ENCODE peak calls at places on chromosomes 1 and 21, in six cellular contexts. D, Y, I, L, G and X are unnamed samples.

GRCh38 chr1:237670296-237670695 is 220.4 kb downstream of the ZP4 start:
- DNase-seq in D (no peak), Y (no peak), I (no peak), L (no peak), G (no peak), X (no peak)

GRCh38 chr1:24567792-24568388 is 12.0 kb downstream of the NCMAP start:
- DNase-seq in D (no peak), Y (no peak), I (no peak), L (peak), G (no peak), X (no peak)

GRCh38 chr1:83942914-83943313 is 56.0 kb downstream of the TTLL7 start:
- DNase-seq in D (no peak), Y (no peak), I (no peak), L (no peak), G (no peak), X (no peak)

GRCh38 chr21:29238967-29239289 is 59.8 kb upstream of the BACH1 start:
- DNase-seq in D (no peak), Y (no peak), I (no peak), L (no peak), G (no peak), X (no peak)

GRCh38 chr1:30809514-30810263 is 52.1 kb upstream of the LAPTM5 start:
- DNase-seq in D (no peak), Y (no peak), I (no peak), L (no peak), G (peak), X (peak)

GRCh38 chr1:64645742-64646141 is 99.1 kb upstream of the RAVER2 start:
- DNase-seq in D (no peak), Y (no peak), I (no peak), L (no peak), G (no peak), X (no peak)

GRCh38 chr1:3061981-3062615 is 6.9 kb upstream of the PRDM16 start:
- DNase-seq in D (no peak), Y (no peak), I (no peak), L (no peak), G (no peak), X (no peak)

GRCh38 chr1:22930235-22930912 is 42.3 kb downstream of the LACTBL1 start:
- DNase-seq in D (peak), Y (no peak), I (peak), L (peak), G (no peak), X (no peak)

GRCh38 chr1:183992424-183992823 is 45.1 kb downstream of the COLGALT2 start:
- DNase-seq in D (no peak), Y (no peak), I (no peak), L (no peak), G (no peak), X (no peak)

GRCh38 chr21:29121759-29122158 is 8.7 kb upstream of the MAP3K7CL start:
- DNase-seq in D (no peak), Y (no peak), I (no peak), L (no peak), G (no peak), X (no peak)

GRCh38 chr1:54007613-54008012 is 10.4 kb downstream of the LDLRAD1 start:
- DNase-seq in D (no peak), Y (no peak), I (no peak), L (no peak), G (no peak), X (no peak)

GRCh38 chr1:47415728-47416318 is at the start of gene FOXE3:
- DNase-seq in D (no peak), Y (no peak), I (no peak), L (no peak), G (no peak), X (no peak)